ENCODE peak calls at places on chromosomes 16 and 17, in seven cellular contexts. Z is B cell, B is transverse colon, O is left ventricle myocardium inferior, F is ascending aorta, T is omental fat pad, W is nephron progenitor cell. K is an unnamed sample.
A peak's percentile ranks its signal among the peaks of the same experiment; 100 is the strongest.

GRCh38 chr17:21019976-21020575 is 22.7 kb downstream of the USP22 start:
- DNase-seq in Z (peak; percentile 70), B (peak; percentile 39), O (peak; percentile 44), F (no peak), T (no peak), W (no peak), K (no peak)

GRCh38 chr16:89442990-89443726 is 47.2 kb downstream of the ANKRD11 start:
- DNase-seq in Z (no peak), B (peak; percentile 70), O (no peak), F (no peak), T (no peak), W (peak; percentile 18), K (peak; percentile 64)

GRCh38 chr17:32461853-32462617 is 17.7 kb downstream of the PSMD11 start:
- DNase-seq in Z (peak; percentile 63), B (peak; percentile 63), O (no peak), F (no peak), T (no peak), W (peak; percentile 74), K (peak; percentile 62)

GRCh38 chr16:29182501-29182900 is 197.6 kb downstream of the LAT start:
- DNase-seq in Z (no peak), B (no peak), O (peak; percentile 70), F (no peak), T (peak; percentile 16), W (no peak), K (no peak)

GRCh38 chr17:61159415-61159814 is 240.2 kb upstream of the TBX2 start:
- DNase-seq in Z (no peak), B (no peak), O (no peak), F (no peak), T (no peak), W (no peak), K (no peak)

GRCh38 chr16:57377080-57377841 is 5.0 kb downstream of the CX3CL1 start:
- DNase-seq in Z (peak; percentile 61), B (no peak), O (no peak), F (no peak), T (no peak), W (no peak), K (no peak)

GRCh38 chr17:27573971-27574525 is 56.9 kb upstream of the LGALS9 start:
- DNase-seq in Z (no peak), B (no peak), O (no peak), F (no peak), T (no peak), W (no peak), K (no peak)

GRCh38 chr16:15847621-15848175 is 9.1 kb downstream of the MYH11 start:
- DNase-seq in Z (no peak), B (no peak), O (no peak), F (no peak), T (no peak), W (no peak), K (no peak)

GRCh38 chr17:36818134-36818825 is 119.0 kb upstream of the LHX1 start:
- DNase-seq in Z (no peak), B (no peak), O (no peak), F (no peak), T (no peak), W (no peak), K (no peak)

GRCh38 chr17:1164935-1165556 is 14.7 kb downstream of the ABR start:
- DNase-seq in Z (no peak), B (no peak), O (peak; percentile 64), F (no peak), T (no peak), W (no peak), K (no peak)

GRCh38 chr16:67562526-67562917 is at the start of gene CTCF:
- DNase-seq in Z (peak; percentile 85), B (peak; percentile 88), O (peak; percentile 84), F (no peak), T (no peak), W (peak; percentile 82), K (no peak)

GRCh38 chr17:79923974-79924638 is 84.9 kb upstream of the CBX4 start:
- DNase-seq in Z (no peak), B (peak; percentile 82), O (no peak), F (no peak), T (no peak), W (peak; percentile 86), K (peak; percentile 58)

GRCh38 chr16:86775401-86775985 is 197.1 kb downstream of the FOXL1 start:
- DNase-seq in Z (no peak), B (no peak), O (no peak), F (no peak), T (no peak), W (peak; percentile 60), K (no peak)

GRCh38 chr17:46159686-46160085 is 33.5 kb downstream of the KANSL1 start:
- DNase-seq in Z (no peak), B (no peak), O (no peak), F (no peak), T (no peak), W (no peak), K (no peak)

GRCh38 chr17:80498242-80498919 is 22.0 kb upstream of the NPTX1 start:
- DNase-seq in Z (no peak), B (peak; percentile 35), O (no peak), F (no peak), T (no peak), W (peak; percentile 38), K (no peak)

GRCh38 chr17:74833501-74834361 is 26.0 kb downstream of the GRIN2C start:
- DNase-seq in Z (peak; percentile 56), B (peak; percentile 23), O (no peak), F (no peak), T (no peak), W (peak; percentile 76), K (no peak)

GRCh38 chr16:12535535-12536411 is 267.9 kb downstream of the CPPED1 start:
- DNase-seq in Z (no peak), B (no peak), O (no peak), F (no peak), T (no peak), W (peak; percentile 64), K (no peak)

GRCh38 chr16:87581867-87582220 is 20.5 kb upstream of the JPH3 start:
- DNase-seq in Z (no peak), B (peak; percentile 60), O (peak; percentile 68), F (peak; percentile 75), T (peak; percentile 75), W (no peak), K (no peak)

GRCh38 chr17:82839617-82840292 is at the start of gene ZNF750:
- DNase-seq in Z (no peak), B (no peak), O (no peak), F (no peak), T (no peak), W (no peak), K (no peak)

GRCh38 chr17:72433797-72434196 is 313.0 kb downstream of the SOX9 start:
- DNase-seq in Z (no peak), B (no peak), O (no peak), F (no peak), T (no peak), W (no peak), K (no peak)

GRCh38 chr17:72429066-72429638 is 308.3 kb downstream of the SOX9 start:
- DNase-seq in Z (no peak), B (peak; percentile 31), O (no peak), F (no peak), T (no peak), W (no peak), K (no peak)

GRCh38 chr17:72432881-72433280 is 312.1 kb downstream of the SOX9 start:
- DNase-seq in Z (no peak), B (no peak), O (no peak), F (no peak), T (no peak), W (no peak), K (no peak)

GRCh38 chr17:72432143-72432604 is 311.4 kb downstream of the SOX9 start:
- DNase-seq in Z (no peak), B (peak; percentile 75), O (no peak), F (no peak), T (no peak), W (no peak), K (no peak)

GRCh38 chr17:72430611-72431432 is 310.0 kb downstream of the SOX9 start:
- DNase-seq in Z (no peak), B (peak; percentile 77), O (no peak), F (no peak), T (no peak), W (no peak), K (no peak)
- TF ChIP-seq CTCF in Z (no peak), B (peak; percentile 39), O (no peak), F (no peak), T (no peak), W (no peak), K (peak; percentile 47)

GRCh38 chr16:2054543-2055245 is 6.9 kb downstream of the TSC2 start:
- DNase-seq in Z (no peak), B (peak; percentile 89), O (no peak), F (no peak), T (no peak), W (no peak), K (no peak)

GRCh38 chr16:2056077-2056476 is 8.3 kb downstream of the TSC2 start:
- DNase-seq in Z (no peak), B (no peak), O (no peak), F (no peak), T (no peak), W (no peak), K (no peak)

GRCh38 chr16:2057438-2057837 is 9.7 kb downstream of the TSC2 start:
- DNase-seq in Z (no peak), B (no peak), O (no peak), F (no peak), T (no peak), W (no peak), K (no peak)

GRCh38 chr16:2058901-2059300 is 11.1 kb downstream of the TSC2 start:
- DNase-seq in Z (no peak), B (no peak), O (no peak), F (no peak), T (no peak), W (no peak), K (no peak)

GRCh38 chr16:2056681-2057407 is 9.1 kb downstream of the TSC2 start:
- DNase-seq in Z (no peak), B (no peak), O (no peak), F (no peak), T (no peak), W (no peak), K (no peak)
- TF ChIP-seq CTCF in Z (no peak), B (no peak), O (peak; percentile 23), F (no peak), T (no peak), W (peak; percentile 35), K (no peak)

DNA sequence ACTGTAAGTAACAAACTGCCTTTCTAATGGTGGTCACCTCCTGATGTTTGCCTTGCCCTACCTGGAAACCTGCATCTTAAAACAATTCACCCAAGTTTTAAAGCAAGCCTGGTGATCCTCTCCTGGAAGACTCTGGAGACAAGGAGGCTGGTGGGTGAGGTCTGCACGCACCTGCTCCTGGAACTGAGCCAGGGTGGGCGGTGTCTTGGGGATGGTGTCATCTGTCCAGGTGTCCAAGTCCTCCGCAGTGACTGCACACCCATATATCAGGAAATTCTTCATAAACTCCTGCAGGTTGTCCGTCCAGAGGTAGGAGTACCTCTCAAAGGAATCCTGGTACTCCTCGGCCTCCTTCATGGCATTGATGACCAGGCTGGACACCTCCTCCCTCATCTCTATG is 44.9 kb downstream of the DNAH17 start:
- DNase-seq in Z (no peak), B (no peak), O (no peak), F (no peak), T (no peak), W (no peak), K (no peak)
- TF ChIP-seq CTCF in Z (no peak), B (no peak), O (no peak), F (no peak), T (no peak), W (no peak), K (no peak)

DNA sequence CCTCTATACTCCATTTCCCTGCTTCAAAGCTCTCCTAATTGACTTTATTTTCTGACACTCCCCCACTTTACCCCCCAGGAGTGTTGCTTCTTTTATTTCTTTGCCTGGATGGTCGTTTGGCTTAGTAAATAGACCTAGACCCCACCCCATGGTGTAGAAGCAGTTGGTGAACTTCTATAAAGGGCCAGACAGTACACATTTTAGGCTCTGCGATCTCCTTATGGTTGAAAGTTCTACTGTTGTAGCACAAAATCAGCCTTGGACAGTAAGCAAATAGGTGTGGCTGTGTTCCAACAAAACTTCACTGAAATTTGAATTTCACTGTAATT is 31.9 kb downstream of the ZNF287 start:
- DNase-seq in Z (no peak), B (no peak), O (no peak), F (no peak), T (no peak), W (no peak), K (no peak)
- TF ChIP-seq CTCF in Z (no peak), B (no peak), O (peak; percentile 4), F (no peak), T (no peak), W (no peak), K (peak; percentile 2)